ENCODE peak calls at places on chromosome 22, in four cellular contexts. F is IMR-90, P is GM12878, M is K562. D is an unnamed sample. For H3K27me3, the result is how much of the 10 kb centered on the place peaks cover.

GRCh38 chr22:44270556-44270880 is 42.2 kb downstream of the SHISAL1 start:
- DNase-seq in P (no peak), F (no peak), M (no peak), D (no peak)

GRCh38 chr22:38523479-38523878 is 17.4 kb upstream of the DDX17 start:
- DNase-seq in M (no peak), P (no peak), F (no peak), D (no peak)

GRCh38 chr22:32880061-32880460 is 78.6 kb downstream of the TIMP3 start:
- DNase-seq in F (peak), P (no peak), M (no peak), D (no peak)

GRCh38 chr22:38462960-38463784 is 4.7 kb upstream of the KDELR3 start:
- DNase-seq in M (peak), P (no peak), F (no peak), D (no peak)

GRCh38 chr22:50271519-50271970 is 1.4 kb upstream of the MAPK11 start:
- DNase-seq in P (no peak), M (peak), F (peak), D (peak)

GRCh38 chr22:45804986-45805325 is 133.3 kb downstream of the ATXN10 start:
- DNase-seq in F (peak), P (no peak), M (no peak), D (peak)

GRCh38 chr22:38835888-38836301 is 7.9 kb downstream of the NPTXR start:
- DNase-seq in P (no peak), F (peak), M (no peak), D (no peak)

GRCh38 chr22:44442186-44442465 is 55.9 kb downstream of the RTL6 start:
- DNase-seq in F (no peak), M (no peak), P (no peak), D (no peak)

GRCh38 chr22:42596863-42597530 is 17.7 kb downstream of the POLDIP3 start:
- DNase-seq in F (no peak), P (no peak), M (no peak), D (no peak)

GRCh38 chr22:40400173-40400572 is 29.8 kb downstream of the SGSM3 start:
- DNase-seq in P (peak), F (no peak), M (no peak), D (no peak)

GRCh38 chr22:47400701-47401591 is 638.5 kb downstream of the TBC1D22A start:
- DNase-seq in P (no peak), M (no peak), F (no peak), D (no peak)

GRCh38 chr22:47014946-47015345 is 252.5 kb downstream of the TBC1D22A start:
- DNase-seq in F (no peak), M (no peak), P (no peak), D (no peak)

DNA sequence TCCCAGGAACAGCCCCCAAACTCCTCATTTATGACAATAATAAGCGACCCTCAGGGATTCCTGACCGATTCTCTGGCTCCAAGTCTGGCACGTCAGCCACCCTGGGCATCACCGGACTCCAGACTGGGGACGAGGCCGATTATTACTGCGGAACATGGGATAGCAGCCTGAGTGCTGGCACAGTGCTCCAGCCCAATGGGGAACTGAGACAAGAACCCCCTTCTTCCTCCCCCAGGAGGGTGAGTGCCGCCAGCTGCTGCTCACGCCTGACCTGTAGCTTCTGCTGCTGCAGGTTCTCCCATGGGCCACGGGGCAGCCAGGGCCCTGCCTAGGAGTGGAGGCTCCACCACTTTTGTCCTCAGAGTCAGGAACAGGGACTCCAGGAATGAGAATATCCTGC is 78.2 kb downstream of the VPREB1 start:
- DNase-seq in M (no peak), F (no peak), P (no peak), D (no peak)
- H3K27me3 ChIP-seq in M (under half), F (under half), P (under half), D (under half)

GRCh38 chr22:29073618-29074275 is 912 bp downstream of the KREMEN1 start:
- DNase-seq in M (no peak), P (no peak), F (no peak), D (no peak)
- TF ChIP-seq FOS in M (no peak), P (no peak), F (no peak), D (no peak)

GRCh38 chr22:37432708-37433054 is 5.4 kb upstream of the ELFN2 start:
- DNase-seq in P (no peak), F (no peak), M (no peak), D (no peak)
- H3K27me3 ChIP-seq in P (under half), F (under half), M (under half), D (under half)

GRCh38 chr22:27593378-27593777 is 208.2 kb downstream of the MN1 start:
- DNase-seq in P (no peak), M (no peak), F (no peak), D (no peak)

GRCh38 chr22:27588915-27589314 is 212.6 kb downstream of the MN1 start:
- DNase-seq in P (no peak), M (no peak), F (no peak), D (no peak)

GRCh38 chr22:27594020-27594419 is 207.5 kb downstream of the MN1 start:
- DNase-seq in F (no peak), M (no peak), P (no peak), D (no peak)

GRCh38 chr22:27588273-27588672 is 213.3 kb downstream of the MN1 start:
- DNase-seq in F (no peak), M (no peak), P (no peak), D (no peak)

GRCh38 chr22:27591060-27591459 is 210.5 kb downstream of the MN1 start:
- DNase-seq in F (no peak), P (no peak), M (no peak), D (no peak)
- TF ChIP-seq FOS in F (no peak), P (no peak), M (no peak), D (no peak)

GRCh38 chr22:49153921-49154320 is 673.8 kb downstream of the BRD1 start:
- DNase-seq in M (no peak), P (no peak), F (no peak), D (no peak)

GRCh38 chr22:49156662-49157285 is 670.9 kb downstream of the BRD1 start:
- DNase-seq in M (no peak), F (no peak), P (no peak), D (no peak)

GRCh38 chr22:49154433-49154832 is 673.2 kb downstream of the BRD1 start:
- DNase-seq in M (no peak), P (no peak), F (no peak), D (no peak)

GRCh38 chr22:49155809-49156580 is 671.7 kb downstream of the BRD1 start:
- DNase-seq in M (no peak), P (no peak), F (no peak), D (no peak)

GRCh38 chr22:49155039-49155808 is 672.4 kb downstream of the BRD1 start:
- DNase-seq in F (no peak), M (no peak), P (no peak), D (no peak)
- H3K27me3 ChIP-seq in F (under half), M (under half), P (under half), D (under half)

DNA sequence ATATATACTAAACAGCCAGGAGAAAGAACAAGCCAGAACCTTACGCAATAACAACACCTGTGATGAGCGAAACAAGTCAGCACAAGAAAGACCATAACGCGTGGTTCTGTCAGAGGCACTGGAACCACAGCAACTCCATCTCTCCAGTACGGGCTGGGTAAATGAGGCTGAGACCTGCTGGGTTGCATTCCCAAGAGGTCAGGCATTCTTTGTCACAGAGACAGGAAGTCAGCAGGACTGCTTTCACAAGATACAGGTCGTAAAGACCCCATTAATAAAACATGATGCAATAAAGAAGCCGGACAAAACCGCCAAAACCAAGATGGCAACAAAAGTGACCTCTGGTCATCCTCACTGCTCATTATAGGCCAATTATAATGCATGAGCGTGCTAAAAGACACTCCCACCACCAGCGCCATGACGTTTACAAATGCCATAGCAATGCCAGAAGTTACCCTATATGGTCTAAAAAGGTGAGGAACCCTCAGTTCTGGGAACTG is 21.7 kb downstream of the TPST2 start:
- DNase-seq in F (peak), M (no peak), P (no peak), D (peak)
- TF ChIP-seq FOS in F (no peak), M (no peak), P (no peak), D (no peak)

GRCh38 chr22:48427731-48428211 is 1399.9 kb downstream of the BRD1 start:
- DNase-seq in P (no peak), F (no peak), M (no peak), D (no peak)

GRCh38 chr22:48431536-48432315 is 1395.9 kb downstream of the BRD1 start:
- DNase-seq in M (no peak), P (no peak), F (no peak), D (no peak)

GRCh38 chr22:48431014-48431413 is 1396.7 kb downstream of the BRD1 start:
- DNase-seq in P (no peak), F (no peak), M (no peak), D (no peak)

GRCh38 chr22:48428556-48429371 is 1398.9 kb downstream of the BRD1 start:
- DNase-seq in P (no peak), F (no peak), M (no peak), D (no peak)

GRCh38 chr22:48429621-48430020 is 1398.1 kb downstream of the BRD1 start:
- DNase-seq in P (no peak), M (no peak), F (no peak), D (no peak)
- H3K27me3 ChIP-seq in P (under half), M (under half), F (under half), D (under half)

GRCh38 chr22:29617922-29618629 is 14.6 kb downstream of the NF2 start:
- DNase-seq in P (no peak), M (no peak), F (peak), D (no peak)
- TF ChIP-seq FOS in P (no peak), M (no peak), F (no peak), D (peak)

DNA sequence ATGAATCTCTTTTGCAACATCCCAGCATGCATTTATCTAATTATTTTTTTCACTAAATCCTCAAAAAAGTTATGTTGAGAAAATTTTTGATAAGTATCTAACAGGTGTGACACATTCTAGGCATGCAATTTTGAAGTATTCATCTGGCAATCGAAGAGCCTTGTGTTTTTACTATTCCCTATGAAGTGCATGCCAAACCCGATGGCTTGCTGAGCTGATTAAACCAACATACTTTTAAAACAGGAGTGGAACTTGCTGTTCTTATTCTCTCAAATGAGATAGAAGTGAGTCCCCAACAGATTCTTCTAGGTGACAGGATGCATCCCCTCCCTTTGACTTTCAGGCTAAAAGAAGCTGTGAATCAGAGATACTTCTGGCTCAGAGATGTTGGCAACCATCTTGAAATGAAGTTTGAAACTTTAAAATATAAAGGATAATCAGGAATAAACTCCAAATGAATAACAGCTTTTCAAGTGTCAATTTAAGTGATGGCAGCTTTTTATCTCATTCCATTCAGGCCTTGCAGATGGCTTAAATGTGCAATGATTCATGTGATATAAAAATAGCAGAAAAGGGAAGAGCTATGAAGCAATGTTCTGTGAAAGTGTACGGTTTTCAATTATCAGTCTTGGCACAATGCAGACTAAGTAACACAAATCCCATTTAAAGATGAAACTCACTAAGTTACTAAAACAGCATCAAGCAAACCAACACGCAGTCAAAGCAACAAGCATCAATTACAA is 67.7 kb downstream of the APOL5 start:
- DNase-seq in F (no peak), P (no peak), M (no peak), D (peak)
- H3K27me3 ChIP-seq in F (under half), P (under half), M (under half), D (under half)